ENCODE peak calls at places on chromosomes 7 and 10, in seven cellular contexts. F is IMR-90; P is neural progenitor cell; Z is natural killer cell treated with Interleukin-12 subunit alpha and Interleukin-12 subunit beta and Interleukin-15 and Interleukin-18, amount 100 ng/mL, for 72 hours; S is activated T-cell treated with anti-CD3 and anti-CD28 coated beads for 4 hours; U is mesothelial cell of epicardium; D is HT-29. A is an unnamed sample.
A peak's percentile ranks its signal among the peaks of the same experiment; 100 is the strongest.

GRCh38 chr7:135939268-135939667 is 37.9 kb downstream of the MTPN start:
- DNase-seq in D (no peak), U (no peak), S (no peak), P (peak; percentile 8), Z (no peak), F (no peak), A (no peak)

GRCh38 chr10:29763396-29763795 is 128.6 kb upstream of the SVIL start:
- DNase-seq in D (no peak), P (no peak), S (no peak), Z (no peak), F (no peak), U (no peak), A (no peak)

GRCh38 chr7:45400680-45401079 is 173.5 kb upstream of the ADCY1 start:
- DNase-seq in S (no peak), P (no peak), D (no peak), F (no peak), U (no peak), Z (no peak), A (no peak)

GRCh38 chr10:6721480-6721879 is 141.4 kb upstream of the PRKCQ start:
- DNase-seq in S (no peak), U (no peak), D (no peak), Z (no peak), F (peak; percentile 99), P (no peak), A (no peak)

GRCh38 chr10:77186936-77187335 is 450.7 kb downstream of the KCNMA1 start:
- DNase-seq in P (no peak), D (no peak), Z (no peak), S (no peak), U (no peak), F (peak; percentile 31), A (no peak)

GRCh38 chr10:102660891-102661613 is 16.8 kb downstream of the TRIM8 start:
- DNase-seq in D (peak; percentile 40), Z (peak; percentile 94), S (peak; percentile 33), U (no peak), F (peak; percentile 73), P (peak; percentile 50), A (no peak)

GRCh38 chr7:1883031-1883761 is 213.1 kb downstream of the ELFN1 start:
- DNase-seq in P (peak; percentile 34), S (no peak), F (peak; percentile 82), U (no peak), Z (no peak), D (peak; percentile 54), A (no peak)

GRCh38 chr10:100341953-100342626 is 4.9 kb upstream of the SCD start:
- DNase-seq in F (peak; percentile 60), D (peak; percentile 77), Z (no peak), P (peak; percentile 74), U (no peak), S (peak; percentile 31), A (no peak)

GRCh38 chr7:91089382-91089963 is 174.8 kb upstream of the FZD1 start:
- DNase-seq in S (no peak), F (peak; percentile 48), P (peak; percentile 48), Z (no peak), U (no peak), D (peak; percentile 39), A (no peak)

GRCh38 chr7:142539901-142540300 is 209.4 kb upstream of the PRSS1 start:
- DNase-seq in F (peak; percentile 90), D (no peak), P (no peak), Z (no peak), U (no peak), S (no peak), A (no peak)

GRCh38 chr7:1892011-1892965 is 222.2 kb downstream of the ELFN1 start:
- DNase-seq in U (no peak), D (no peak), Z (peak; percentile 37), F (no peak), P (no peak), S (no peak), A (peak; percentile 13)

GRCh38 chr7:38367301-38367700 is 93.9 kb upstream of the TARP start:
- DNase-seq in Z (no peak), D (no peak), P (no peak), U (no peak), F (no peak), S (no peak), A (no peak)

GRCh38 chr7:100509213-100509612 is 25.5 kb downstream of the NYAP1 start:
- DNase-seq in Z (no peak), D (no peak), F (peak; percentile 83), P (no peak), S (no peak), U (no peak), A (no peak)

GRCh38 chr10:86958831-86959736 is 685 bp downstream of the SNCG start:
- DNase-seq in S (no peak), D (peak; percentile 74), P (no peak), F (peak; percentile 78), U (no peak), Z (peak; percentile 23), A (peak; percentile 29)

GRCh38 chr7:24291271-24291670 is 7.3 kb downstream of the NPY start:
- DNase-seq in U (no peak), Z (no peak), S (no peak), P (no peak), F (no peak), D (peak; percentile 10), A (no peak)

GRCh38 chr7:106952658-106953231 is 87.7 kb downstream of the PIK3CG start:
- DNase-seq in S (no peak), P (no peak), D (no peak), F (no peak), U (no peak), Z (no peak), A (peak; percentile 61)

GRCh38 chr10:48777056-48777455 is 92.4 kb downstream of the WDFY4 start:
- DNase-seq in U (no peak), S (no peak), F (no peak), P (no peak), Z (no peak), D (no peak), A (no peak)

GRCh38 chr10:65556006-65556405 is 1369.8 kb upstream of the LRRTM3 start:
- DNase-seq in S (no peak), U (no peak), D (no peak), P (no peak), Z (no peak), F (no peak), A (no peak)

GRCh38 chr10:128614206-128614605 is 488.0 kb upstream of the MKI67 start:
- DNase-seq in S (no peak), D (no peak), F (no peak), U (no peak), P (no peak), Z (no peak), A (no peak)

GRCh38 chr10:72320676-72321247 is 34.0 kb downstream of the DNAJB12 start:
- DNase-seq in P (peak; percentile 67), S (peak; percentile 48), D (peak; percentile 57), U (no peak), Z (peak; percentile 82), F (peak; percentile 99), A (peak; percentile 97)

GRCh38 chr10:96505150-96506136 is 8.3 kb downstream of the TLL2 start:
- DNase-seq in U (no peak), Z (no peak), F (no peak), S (no peak), D (no peak), P (no peak), A (no peak)

GRCh38 chr10:99328579-99329237 is 448 bp upstream of the CNNM1 start:
- DNase-seq in Z (no peak), D (no peak), F (peak; percentile 7), S (no peak), P (no peak), U (no peak), A (no peak)

GRCh38 chr10:103872137-103872933 is 17.0 kb upstream of the SH3PXD2A start:
- DNase-seq in D (no peak), Z (no peak), S (no peak), P (no peak), F (peak; percentile 59), U (no peak), A (no peak)

A was measured in CD14-positive monocyte.